ENCODE peak calls at places on chromosomes 16 and 17, in five cellular contexts. U is A549, E is IMR-90, P is mesenchymal stem cell, N is keratinocyte. K is an unnamed sample.

GRCh38 chr16:67181346-67181745 is 2.4 kb downstream of the MATCAP1 start:
- DNase-seq in U (no peak), E (peak), P (peak), N (no peak), K (peak)

GRCh38 chr16:11034005-11034404 is 89.6 kb downstream of the CLEC16A start:
- DNase-seq in U (no peak), E (peak), P (peak), N (no peak), K (no peak)

GRCh38 chr17:57892820-57893595 is 43.2 kb upstream of the MRPS23 start:
- DNase-seq in U (peak), E (peak), P (peak), N (no peak), K (peak)

GRCh38 chr16:85396879-85397871 is 215.9 kb upstream of the GSE1 start:
- DNase-seq in U (peak), E (no peak), P (peak), N (no peak), K (peak)

GRCh38 chr16:73326770-73327470 is 279.0 kb upstream of the ZFHX3 start:
- DNase-seq in U (no peak), E (no peak), P (no peak), N (no peak), K (no peak)

GRCh38 chr16:12002447-12003006 is 26.0 kb downstream of the SNX29 start:
- DNase-seq in U (no peak), E (peak), P (peak), N (no peak), K (peak)

GRCh38 chr17:81832608-81833159 is 407 bp downstream of the MCRIP1 start:
- DNase-seq in U (no peak), E (no peak), P (peak), N (no peak), K (peak)

GRCh38 chr17:78883533-78884131 is 19.4 kb downstream of the CEP295NL start:
- DNase-seq in U (peak), E (peak), P (peak), N (no peak), K (peak)

GRCh38 chr16:81181013-81181720 is 57.3 kb upstream of the BCO1 start:
- DNase-seq in U (peak), E (peak), P (peak), N (peak), K (peak)

GRCh38 chr16:22123759-22124490 is 31.6 kb downstream of the VWA3A start:
- DNase-seq in U (peak), E (no peak), P (no peak), N (no peak), K (no peak)

GRCh38 chr16:4052801-4053662 is 63.2 kb downstream of the ADCY9 start:
- DNase-seq in U (no peak), E (peak), P (peak), N (peak), K (peak)

GRCh38 chr16:64440421-64440831 is 681.4 kb downstream of the CDH11 start:
- DNase-seq in U (peak), E (peak), P (peak), N (no peak), K (peak)

GRCh38 chr16:67548265-67549126 is 13.8 kb upstream of the CTCF start:
- DNase-seq in U (no peak), E (no peak), P (no peak), N (no peak), K (peak)

GRCh38 chr16:47143677-47144558 is at the start of gene NETO2:
- DNase-seq in U (peak), E (peak), P (peak), N (no peak), K (peak)

GRCh38 chr17:45651145-45651713 is 132.9 kb upstream of the CRHR1 start:
- DNase-seq in U (no peak), E (no peak), P (no peak), N (no peak), K (peak)

GRCh38 chr16:2979669-2980226 is 498 bp downstream of the PKMYT1 start:
- DNase-seq in U (no peak), E (peak), P (no peak), N (no peak), K (peak)

GRCh38 chr16:25606069-25606468 is 85.7 kb upstream of the HS3ST4 start:
- DNase-seq in U (no peak), E (no peak), P (no peak), N (no peak), K (no peak)

GRCh38 chr16:70383421-70383960 is 36.8 kb downstream of the DDX19A start:
- DNase-seq in U (no peak), E (no peak), P (no peak), N (no peak), K (no peak)

GRCh38 chr17:12421646-12422306 is 243.9 kb upstream of the MYOCD start:
- DNase-seq in U (no peak), E (peak), P (peak), N (no peak), K (no peak)

GRCh38 chr16:73361061-73361460 is 313.1 kb upstream of the ZFHX3 start:
- DNase-seq in U (no peak), E (no peak), P (no peak), N (no peak), K (no peak)

GRCh38 chr16:18966791-18967190 is 16.9 kb upstream of the TMC7 start:
- DNase-seq in U (no peak), E (no peak), P (no peak), N (no peak), K (no peak)

GRCh38 chr16:5062051-5062450 is 3.7 kb downstream of the C16orf89 start:
- DNase-seq in U (no peak), E (no peak), P (no peak), N (no peak), K (no peak)

GRCh38 chr17:34252138-34252889 is 2.8 kb upstream of the CCL2 start:
- DNase-seq in U (peak), E (peak), P (peak), N (no peak), K (no peak)

GRCh38 chr16:88868974-88869672 is 2.7 kb upstream of the PABPN1L start:
- DNase-seq in U (no peak), E (no peak), P (no peak), N (no peak), K (no peak)

GRCh38 chr17:46836500-46836899 is 14.9 kb upstream of the WNT9B start:
- DNase-seq in U (no peak), E (no peak), P (no peak), N (no peak), K (peak)

GRCh38 chr16:67068212-67068753 is 39.3 kb downstream of the CBFB start:
- DNase-seq in U (peak), E (peak), P (peak), N (no peak), K (no peak)

GRCh38 chr16:78813917-78814316 is 714.5 kb downstream of the WWOX start:
- DNase-seq in U (no peak), E (no peak), P (no peak), N (no peak), K (no peak)

GRCh38 chr17:55299890-55300289 is 35.1 kb downstream of the HLF start:
- DNase-seq in U (no peak), E (no peak), P (no peak), N (no peak), K (no peak)

GRCh38 chr17:64262422-64263260 is at the start of gene TEX2:
- DNase-seq in U (no peak), E (no peak), P (peak), N (no peak), K (peak)

GRCh38 chr17:77254961-77255741 is 114.4 kb downstream of the SEC14L1 start:
- DNase-seq in U (peak), E (peak), P (peak), N (peak), K (peak)

GRCh38 chr17:40309031-40309937 is at the start of gene RARA:
- DNase-seq in U (peak), E (no peak), P (peak), N (no peak), K (peak)

GRCh38 chr16:74603848-74604247 is 3.1 kb downstream of the GLG1 start:
- DNase-seq in U (no peak), E (peak), P (no peak), N (no peak), K (no peak)

GRCh38 chr16:28990375-28991040 is 5.7 kb downstream of the LAT start:
- DNase-seq in U (no peak), E (no peak), P (no peak), N (no peak), K (peak)

GRCh38 chr16:75000481-75001081 is 1.8 kb downstream of the ZNRF1 start:
- DNase-seq in U (no peak), E (peak), P (peak), N (no peak), K (peak)

GRCh38 chr17:82356028-82356427 is 3.0 kb upstream of the TEX19 start:
- DNase-seq in U (no peak), E (no peak), P (no peak), N (peak), K (peak)

GRCh38 chr17:80047176-80047575 is 10.7 kb downstream of the CCDC40 start:
- DNase-seq in U (no peak), E (no peak), P (no peak), N (no peak), K (peak)

GRCh38 chr16:46649571-46649970 is 28.4 kb upstream of the SHCBP1 start:
- DNase-seq in U (no peak), E (peak), P (no peak), N (no peak), K (no peak)

GRCh38 chr16:49789617-49790016 is 66.3 kb downstream of the ZNF423 start:
- DNase-seq in U (no peak), E (no peak), P (no peak), N (no peak), K (no peak)

GRCh38 chr17:78144146-78144719 is 2.0 kb upstream of the C17orf99 start:
- DNase-seq in U (peak), E (peak), P (peak), N (no peak), K (peak)

GRCh38 chr17:29155235-29155965 is 24.8 kb downstream of the MYO18A start:
- DNase-seq in U (peak), E (peak), P (peak), N (no peak), K (peak)

DNA sequence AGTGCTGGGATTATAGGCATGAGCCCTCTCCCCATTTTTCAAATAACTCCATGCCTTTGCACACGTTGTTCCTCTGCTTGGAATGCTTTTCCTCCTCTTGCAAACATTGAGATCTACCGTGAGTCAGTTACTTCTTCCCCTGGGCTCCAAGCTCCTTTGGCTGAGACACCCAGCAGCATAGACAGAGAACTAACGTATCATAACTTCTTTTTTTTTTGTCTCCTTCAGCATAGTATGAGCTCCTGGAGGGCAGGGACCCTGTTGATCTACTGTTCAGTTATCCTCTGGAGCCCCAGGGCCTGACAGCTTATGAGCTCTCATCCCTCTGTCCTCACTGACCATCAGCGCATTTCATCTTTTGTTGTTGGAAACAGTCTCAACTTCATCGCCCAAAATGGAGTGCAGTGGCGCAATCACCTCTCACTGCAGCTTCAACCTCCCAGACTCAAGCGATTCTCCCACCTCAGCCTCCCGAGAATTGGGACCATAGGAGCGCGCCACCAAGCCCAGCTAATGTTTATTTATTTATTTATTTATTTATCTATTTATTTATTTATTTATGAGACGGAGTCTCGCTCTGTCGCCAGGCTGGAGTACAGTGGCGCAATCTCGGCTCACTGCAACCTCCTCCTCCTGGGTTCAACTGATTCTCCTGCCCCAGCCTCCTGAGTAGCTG is 2.2 kb downstream of the SPAG7 start:
- DNase-seq in U (no peak), E (no peak), P (no peak), N (no peak), K (peak)
- H3K4me2 ChIP-seq in U (peak), E (no peak), P (no peak), N (no peak), K (no peak)

GRCh38 chr17:18320301-18320700 is 5.2 kb downstream of the SMCR8 start:
- DNase-seq in U (no peak), E (no peak), P (no peak), N (no peak), K (no peak)

GRCh38 chr17:18319604-18320256 is 4.6 kb downstream of the SMCR8 start:
- DNase-seq in U (peak), E (peak), P (peak), N (no peak), K (peak)

GRCh38 chr17:18318771-18319450 is 3.8 kb downstream of the SMCR8 start:
- DNase-seq in U (no peak), E (no peak), P (no peak), N (no peak), K (no peak)

GRCh38 chr17:18315498-18316360 is 636 bp downstream of the SMCR8 start:
- DNase-seq in U (no peak), E (peak), P (no peak), N (no peak), K (peak)

DNA sequence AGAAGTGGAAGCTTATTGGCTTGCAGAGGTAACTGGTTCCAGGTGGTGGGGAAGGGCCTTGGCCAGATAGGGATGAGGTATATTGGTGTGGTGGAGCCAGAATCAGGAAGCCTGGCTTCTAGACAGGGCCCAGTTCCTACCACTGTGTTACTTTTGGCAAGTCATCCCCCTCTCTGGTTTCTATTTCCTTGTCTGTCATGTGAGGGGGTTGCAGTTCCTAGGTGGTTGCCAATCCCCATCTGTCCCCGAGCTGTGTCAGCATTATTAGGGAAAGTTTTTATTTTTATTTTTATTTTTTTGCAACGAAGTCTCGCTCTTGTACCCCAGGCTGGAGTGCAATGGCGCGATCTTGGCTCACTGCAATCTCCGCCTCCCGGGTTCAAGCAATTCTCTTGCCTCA is 3.0 kb downstream of the SMCR8 start:
- DNase-seq in U (no peak), E (no peak), P (no peak), N (no peak), K (peak)
- H3K4me3 ChIP-seq in U (no peak), E (no peak), P (peak), N (no peak), K (peak)

DNA sequence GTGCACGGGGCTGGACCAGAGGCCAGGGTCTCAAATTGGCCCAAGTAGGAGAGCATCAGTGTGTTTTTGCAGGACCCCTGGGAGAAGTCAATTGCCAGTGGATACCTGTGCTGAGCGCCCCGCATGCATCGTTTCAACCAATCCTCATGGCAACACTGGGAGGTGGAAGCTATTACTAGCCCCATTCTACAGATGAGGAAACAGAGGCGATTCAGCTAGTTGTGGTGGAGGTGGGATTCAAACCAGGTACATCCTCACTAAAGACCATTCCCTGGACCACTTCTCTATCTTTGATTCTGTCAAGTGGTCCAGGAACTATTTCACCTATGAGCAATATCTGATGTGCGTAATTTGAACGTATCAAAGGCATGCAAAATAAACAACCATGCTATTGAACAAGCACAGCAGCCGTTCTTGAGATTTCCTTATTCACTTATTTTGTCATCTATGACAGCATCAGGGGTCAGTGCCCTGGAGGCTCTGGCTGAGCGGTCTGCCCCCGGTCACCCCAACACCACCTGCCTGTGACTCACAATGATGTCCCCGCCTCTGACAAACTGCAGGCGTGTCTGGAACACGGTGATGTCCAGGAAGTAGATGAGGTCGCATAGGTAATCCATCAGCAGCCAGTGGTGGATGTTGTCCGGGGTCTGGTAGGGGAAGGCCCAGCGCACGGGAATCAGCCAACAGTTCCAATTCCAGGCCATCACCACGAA is 54.0 kb downstream of the CNGB1 start:
- DNase-seq in U (peak), E (peak), P (no peak), N (peak), K (no peak)
- H3K4me2 ChIP-seq in U (no peak), E (no peak), P (no peak), N (peak), K (no peak)

GRCh38 chr17:48440660-48441059 is 10.6 kb upstream of the SKAP1 start:
- DNase-seq in U (no peak), E (no peak), P (no peak), N (no peak), K (no peak)
- H3K4me3 ChIP-seq in U (no peak), E (no peak), P (no peak), N (no peak), K (no peak)

GRCh38 chr16:87695534-87695933 is 70.3 kb downstream of the KLHDC4 start:
- DNase-seq in U (no peak), E (no peak), P (no peak), N (no peak), K (peak)

GRCh38 chr16:87692756-87693155 is 73.0 kb downstream of the KLHDC4 start:
- DNase-seq in U (no peak), E (no peak), P (no peak), N (no peak), K (peak)

GRCh38 chr16:87693827-87694226 is 72.0 kb downstream of the KLHDC4 start:
- DNase-seq in U (no peak), E (no peak), P (no peak), N (no peak), K (peak)

GRCh38 chr16:87696796-87697195 is 69.0 kb downstream of the KLHDC4 start:
- DNase-seq in U (no peak), E (no peak), P (no peak), N (no peak), K (peak)

GRCh38 chr16:87694441-87695125 is 71.2 kb downstream of the KLHDC4 start:
- DNase-seq in U (no peak), E (no peak), P (no peak), N (no peak), K (peak)
- H3K4me2 ChIP-seq in U (no peak), E (no peak), P (no peak), N (no peak), K (no peak)

GRCh38 chr17:628507-628941 is 86.1 kb downstream of the VPS53 start:
- DNase-seq in U (no peak), E (no peak), P (peak), N (no peak), K (no peak)

GRCh38 chr17:624341-624860 is 90.2 kb downstream of the VPS53 start:
- DNase-seq in U (no peak), E (no peak), P (no peak), N (no peak), K (no peak)

GRCh38 chr17:628089-628488 is 86.5 kb downstream of the VPS53 start:
- DNase-seq in U (no peak), E (no peak), P (no peak), N (no peak), K (no peak)

GRCh38 chr17:623121-623520 is 91.5 kb downstream of the VPS53 start:
- DNase-seq in U (no peak), E (no peak), P (no peak), N (no peak), K (no peak)

DNA sequence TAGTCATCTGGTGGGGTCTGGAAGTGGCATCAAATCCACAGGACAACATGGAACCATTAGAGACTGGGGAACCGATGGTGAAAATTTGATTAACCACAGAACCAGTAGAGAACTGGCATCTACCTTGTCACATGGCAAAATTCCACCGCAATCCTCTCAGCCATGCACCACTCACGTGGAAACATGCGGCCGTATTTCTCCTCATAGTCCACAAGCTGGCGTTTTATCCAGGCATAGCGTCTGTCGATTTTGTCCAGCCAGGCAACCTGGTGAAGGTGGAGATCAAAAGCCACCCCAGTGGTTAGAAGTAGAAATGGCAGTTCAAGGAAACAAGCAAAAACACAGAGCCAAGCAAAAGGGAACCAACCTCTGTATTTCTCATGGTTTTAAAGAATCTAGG is 87.6 kb downstream of the VPS53 start:
- DNase-seq in U (peak), E (no peak), P (no peak), N (no peak), K (no peak)
- H3K4me3 ChIP-seq in U (no peak), E (no peak), P (no peak), N (no peak), K (no peak)

GRCh38 chr16:27367463-27368357 is 34.3 kb upstream of the IL21R start:
- DNase-seq in U (peak), E (peak), P (peak), N (no peak), K (peak)
- H3K4me2 ChIP-seq in U (peak), E (no peak), P (peak), N (peak), K (peak)

GRCh38 chr17:41772218-41772585 is 14.3 kb downstream of the JUP start:
- DNase-seq in U (no peak), E (no peak), P (no peak), N (no peak), K (peak)

GRCh38 chr17:41775394-41776226 is 10.9 kb downstream of the JUP start:
- DNase-seq in U (peak), E (no peak), P (no peak), N (no peak), K (peak)

GRCh38 chr17:41773190-41773588 is 13.3 kb downstream of the JUP start:
- DNase-seq in U (peak), E (peak), P (peak), N (no peak), K (peak)

GRCh38 chr17:41772586-41773189 is 13.8 kb downstream of the JUP start:
- DNase-seq in U (no peak), E (no peak), P (no peak), N (no peak), K (peak)

GRCh38 chr17:41773731-41774193 is 12.7 kb downstream of the JUP start:
- DNase-seq in U (no peak), E (peak), P (peak), N (no peak), K (peak)
- H3K4me3 ChIP-seq in U (peak), E (no peak), P (no peak), N (peak), K (no peak)

K was measured in osteoblast.